ENCODE peak calls at places on chromosomes 7 and 10, in four cellular contexts. One of them, this sample, is unnamed.

GRCh38 chr7:137475966-137476365 is 132.4 kb upstream of the PTN start:
- DNase-seq in cardiac fibroblast: no peak
- DNase-seq in HFF-Myc: no peak
- DNase-seq in neural crest cell: no peak
- DNase-seq in this sample: no peak

GRCh38 chr7:155589001-155589980 is 42.9 kb upstream of the CNPY1 start:
- DNase-seq in cardiac fibroblast: no peak
- DNase-seq in neural crest cell: no peak
- DNase-seq in HFF-Myc: no peak
- DNase-seq in this sample: no peak

GRCh38 chr7:139743967-139744767 is 33.6 kb downstream of the HIPK2 start:
- DNase-seq in HFF-Myc: no peak
- DNase-seq in neural crest cell: no peak
- DNase-seq in cardiac fibroblast: peak
- DNase-seq in this sample: no peak

GRCh38 chr7:81751619-81752317 is 18.1 kb downstream of the HGF start:
- DNase-seq in HFF-Myc: no peak
- DNase-seq in neural crest cell: no peak
- DNase-seq in cardiac fibroblast: no peak
- DNase-seq in this sample: no peak

GRCh38 chr7:129831424-129832058 is 121.2 kb downstream of the UBE2H start:
- DNase-seq in neural crest cell: no peak
- DNase-seq in cardiac fibroblast: peak
- DNase-seq in HFF-Myc: no peak
- DNase-seq in this sample: no peak

GRCh38 chr10:78253072-78253853 is 219.6 kb downstream of the RPS24 start:
- DNase-seq in cardiac fibroblast: no peak
- DNase-seq in neural crest cell: no peak
- DNase-seq in HFF-Myc: no peak
- DNase-seq in this sample: no peak

GRCh38 chr10:117632406-117632805 is 89.9 kb downstream of the EMX2 start:
- DNase-seq in neural crest cell: no peak
- DNase-seq in HFF-Myc: no peak
- DNase-seq in cardiac fibroblast: no peak
- DNase-seq in this sample: no peak

GRCh38 chr7:23471090-23471859 is 984 bp upstream of the IGF2BP3 start:
- DNase-seq in HFF-Myc: no peak
- DNase-seq in cardiac fibroblast: peak
- DNase-seq in neural crest cell: peak
- DNase-seq in this sample: no peak

GRCh38 chr7:292826-293225 is 2.9 kb downstream of the FOXL3 start:
- DNase-seq in neural crest cell: no peak
- DNase-seq in cardiac fibroblast: no peak
- DNase-seq in HFF-Myc: no peak
- DNase-seq in this sample: no peak

GRCh38 chr10:125106586-125106985 is 53.8 kb downstream of the CTBP2 start:
- DNase-seq in HFF-Myc: no peak
- DNase-seq in neural crest cell: no peak
- DNase-seq in cardiac fibroblast: no peak
- DNase-seq in this sample: no peak

GRCh38 chr7:3916146-3916545 is 615.1 kb downstream of the SDK1 start:
- DNase-seq in HFF-Myc: no peak
- DNase-seq in cardiac fibroblast: peak
- DNase-seq in neural crest cell: no peak
- DNase-seq in this sample: no peak

GRCh38 chr7:110595694-110596093 is 495.2 kb upstream of the LRRN3 start:
- DNase-seq in cardiac fibroblast: no peak
- DNase-seq in neural crest cell: no peak
- DNase-seq in HFF-Myc: no peak
- DNase-seq in this sample: no peak

GRCh38 chr10:12675171-12675570 is 325.8 kb downstream of the CAMK1D start:
- DNase-seq in HFF-Myc: no peak
- DNase-seq in cardiac fibroblast: no peak
- DNase-seq in neural crest cell: no peak
- DNase-seq in this sample: no peak

GRCh38 chr7:135653285-135654080 is 8.8 kb upstream of the STMP1 start:
- DNase-seq in cardiac fibroblast: no peak
- DNase-seq in neural crest cell: no peak
- DNase-seq in HFF-Myc: no peak
- DNase-seq in this sample: no peak

GRCh38 chr10:92011560-92012214 is 88.1 kb downstream of the BTAF1 start:
- DNase-seq in HFF-Myc: peak
- DNase-seq in neural crest cell: no peak
- DNase-seq in cardiac fibroblast: peak
- DNase-seq in this sample: no peak

GRCh38 chr10:75417522-75417927 is 13.9 kb upstream of the LRMDA start:
- DNase-seq in cardiac fibroblast: no peak
- DNase-seq in HFF-Myc: no peak
- DNase-seq in neural crest cell: no peak
- DNase-seq in this sample: no peak

GRCh38 chr10:124517466-124517865 is 55.8 kb downstream of the LHPP start:
- DNase-seq in cardiac fibroblast: no peak
- DNase-seq in neural crest cell: no peak
- DNase-seq in HFF-Myc: no peak
- DNase-seq in this sample: no peak

GRCh38 chr10:114634607-114634974 is 23.5 kb downstream of the ABLIM1 start:
- DNase-seq in cardiac fibroblast: peak
- DNase-seq in neural crest cell: no peak
- DNase-seq in HFF-Myc: peak
- DNase-seq in this sample: peak

GRCh38 chr7:132453825-132454224 is 122.4 kb downstream of the PLXNA4 start:
- DNase-seq in HFF-Myc: no peak
- DNase-seq in neural crest cell: no peak
- DNase-seq in cardiac fibroblast: no peak
- DNase-seq in this sample: no peak

GRCh38 chr7:122752583-122752982 is 49.9 kb upstream of the RNF148 start:
- DNase-seq in HFF-Myc: no peak
- DNase-seq in neural crest cell: no peak
- DNase-seq in cardiac fibroblast: no peak
- DNase-seq in this sample: no peak

GRCh38 chr10:93835770-93836169 is 58.0 kb upstream of the SLC35G1 start:
- DNase-seq in HFF-Myc: no peak
- DNase-seq in neural crest cell: no peak
- DNase-seq in cardiac fibroblast: no peak
- DNase-seq in this sample: no peak

GRCh38 chr7:10779465-10780399 is 193.9 kb upstream of the PHF14 start:
- DNase-seq in neural crest cell: no peak
- DNase-seq in cardiac fibroblast: no peak
- DNase-seq in HFF-Myc: no peak
- DNase-seq in this sample: no peak

GRCh38 chr7:136049818-136050461 is 72.8 kb upstream of the MTPN start:
- DNase-seq in cardiac fibroblast: peak
- DNase-seq in neural crest cell: no peak
- DNase-seq in HFF-Myc: no peak
- DNase-seq in this sample: no peak

GRCh38 chr10:114437456-114438292 is 33.4 kb upstream of the AFAP1L2 start:
- DNase-seq in cardiac fibroblast: peak
- DNase-seq in neural crest cell: no peak
- DNase-seq in HFF-Myc: no peak
- DNase-seq in this sample: no peak

GRCh38 chr10:12868229-12868628 is 133.3 kb downstream of the CCDC3 start:
- DNase-seq in neural crest cell: no peak
- DNase-seq in cardiac fibroblast: no peak
- DNase-seq in HFF-Myc: no peak
- DNase-seq in this sample: no peak

GRCh38 chr10:86775056-86775858 is 18.8 kb downstream of the BMPR1A start:
- DNase-seq in neural crest cell: no peak
- DNase-seq in cardiac fibroblast: peak
- DNase-seq in HFF-Myc: no peak
- DNase-seq in this sample: no peak

GRCh38 chr10:124677871-124678565 is 66.2 kb downstream of the FAM53B start:
- DNase-seq in neural crest cell: no peak
- DNase-seq in HFF-Myc: peak
- DNase-seq in cardiac fibroblast: peak
- DNase-seq in this sample: no peak

GRCh38 chr7:133051719-133052118 is 30.2 kb downstream of the CHCHD3 start:
- DNase-seq in cardiac fibroblast: no peak
- DNase-seq in neural crest cell: no peak
- DNase-seq in HFF-Myc: no peak
- DNase-seq in this sample: no peak

GRCh38 chr10:24465124-24465874 is 256.4 kb downstream of the KIAA1217 start:
- DNase-seq in HFF-Myc: peak
- DNase-seq in cardiac fibroblast: peak
- DNase-seq in neural crest cell: no peak
- DNase-seq in this sample: no peak

GRCh38 chr7:140679186-140679585 is 6.4 kb downstream of the ADCK2 start:
- DNase-seq in HFF-Myc: no peak
- DNase-seq in neural crest cell: no peak
- DNase-seq in cardiac fibroblast: no peak
- DNase-seq in this sample: no peak

GRCh38 chr7:128129224-128129864 is 98.1 kb upstream of the LRRC4 start:
- DNase-seq in HFF-Myc: no peak
- DNase-seq in neural crest cell: no peak
- DNase-seq in cardiac fibroblast: no peak
- DNase-seq in this sample: no peak

GRCh38 chr7:134464496-134464895 is 5.6 kb upstream of the AKR1B1 start:
- DNase-seq in neural crest cell: no peak
- DNase-seq in cardiac fibroblast: no peak
- DNase-seq in HFF-Myc: no peak
- DNase-seq in this sample: no peak

DNA sequence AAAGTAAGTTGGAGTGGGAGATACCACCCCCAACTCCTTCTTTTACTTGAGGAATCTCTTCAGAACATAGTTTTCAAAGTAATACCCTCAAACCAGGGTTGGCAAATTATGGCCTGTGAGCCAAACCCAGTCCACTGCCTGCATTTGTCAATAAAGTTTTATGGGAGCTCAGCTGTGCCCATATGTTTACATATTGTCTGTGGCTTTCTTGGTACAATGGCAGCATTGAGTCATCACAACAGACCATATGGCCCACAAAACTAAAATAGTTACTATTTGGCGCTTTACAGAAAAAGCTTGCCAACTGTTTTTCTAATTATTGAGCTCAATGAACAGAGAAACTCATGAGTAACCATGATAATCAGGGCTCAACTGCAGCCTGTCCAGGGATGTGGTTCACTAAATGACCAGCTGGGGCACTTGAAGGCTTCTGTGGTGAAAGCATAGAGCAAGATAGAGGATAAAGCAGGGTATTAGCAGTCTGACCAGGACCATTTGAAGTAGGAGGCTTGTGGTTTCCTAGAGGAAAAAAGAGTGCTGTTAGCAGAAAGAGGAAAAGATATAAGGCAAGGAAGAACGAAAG is 196.0 kb upstream of the GRB10 start:
- DNase-seq in neural crest cell: no peak
- DNase-seq in HFF-Myc: no peak
- DNase-seq in cardiac fibroblast: peak
- DNase-seq in this sample: no peak
- TF ChIP-seq CTCF in neural crest cell: no peak
- TF ChIP-seq CTCF in HFF-Myc: no peak
- TF ChIP-seq CTCF in cardiac fibroblast: peak
- TF ChIP-seq CTCF in this sample: no peak

GRCh38 chr10:70887804-70888800 is at the start of gene PCBD1:
- DNase-seq in neural crest cell: peak
- DNase-seq in HFF-Myc: no peak
- DNase-seq in cardiac fibroblast: peak
- DNase-seq in this sample: no peak
- TF ChIP-seq CTCF in neural crest cell: no peak
- TF ChIP-seq CTCF in HFF-Myc: no peak
- TF ChIP-seq CTCF in cardiac fibroblast: no peak
- TF ChIP-seq CTCF in this sample: no peak

GRCh38 chr7:41710838-41711237 is 7.9 kb upstream of the INHBA start:
- DNase-seq in HFF-Myc: no peak
- DNase-seq in neural crest cell: no peak
- DNase-seq in cardiac fibroblast: no peak
- DNase-seq in this sample: no peak

GRCh38 chr7:41708621-41709358 is 5.9 kb upstream of the INHBA start:
- DNase-seq in cardiac fibroblast: no peak
- DNase-seq in neural crest cell: no peak
- DNase-seq in HFF-Myc: no peak
- DNase-seq in this sample: no peak

GRCh38 chr7:41715000-41715399 is 12.1 kb upstream of the INHBA start:
- DNase-seq in HFF-Myc: no peak
- DNase-seq in cardiac fibroblast: no peak
- DNase-seq in neural crest cell: no peak
- DNase-seq in this sample: no peak

GRCh38 chr7:41709621-41710020 is 6.7 kb upstream of the INHBA start:
- DNase-seq in neural crest cell: no peak
- DNase-seq in HFF-Myc: no peak
- DNase-seq in cardiac fibroblast: peak
- DNase-seq in this sample: no peak

DNA sequence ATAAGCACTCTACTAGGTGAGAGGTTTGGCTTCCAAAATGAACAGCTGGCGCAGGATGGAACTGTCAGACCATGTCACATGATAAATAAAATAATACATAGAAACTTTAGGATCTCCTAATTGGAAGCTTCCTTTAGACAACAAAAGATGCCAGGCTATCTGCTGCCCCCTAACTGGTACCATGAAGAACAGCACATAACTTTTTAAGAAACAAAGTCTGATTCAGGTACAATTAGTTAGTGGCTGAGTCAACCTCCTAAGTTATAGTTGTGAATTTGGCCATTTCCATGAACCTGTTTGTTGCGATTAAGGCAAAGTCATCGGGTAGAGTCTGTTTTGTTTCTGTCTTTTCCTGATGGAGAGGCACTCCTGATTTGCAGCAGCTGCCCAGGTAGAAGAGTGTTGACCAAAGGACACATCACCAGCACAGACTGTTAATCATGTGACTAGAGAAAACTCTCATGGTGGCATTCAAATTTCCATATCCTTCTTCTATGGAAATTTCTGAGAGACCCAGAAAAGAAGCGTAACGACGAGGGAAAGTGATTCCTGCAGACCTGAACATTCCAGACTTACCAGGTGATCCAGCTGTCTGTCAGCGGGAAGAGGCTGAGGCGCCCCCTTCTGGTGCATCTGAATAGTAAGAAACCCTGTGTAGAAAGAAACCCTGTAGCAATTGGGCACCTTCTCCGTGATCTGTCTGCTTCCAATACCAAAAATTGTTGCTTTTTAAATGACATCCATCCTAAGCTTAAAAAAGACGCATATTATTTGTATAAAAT is 8.6 kb upstream of the INHBA start:
- DNase-seq in cardiac fibroblast: peak
- DNase-seq in neural crest cell: no peak
- DNase-seq in HFF-Myc: no peak
- DNase-seq in this sample: no peak
- TF ChIP-seq CTCF in cardiac fibroblast: peak
- TF ChIP-seq CTCF in neural crest cell: peak
- TF ChIP-seq CTCF in HFF-Myc: peak
- TF ChIP-seq CTCF in this sample: peak

GRCh38 chr10:8023321-8023720 is 31.2 kb upstream of the GATA3 start:
- DNase-seq in cardiac fibroblast: no peak
- DNase-seq in HFF-Myc: no peak
- DNase-seq in neural crest cell: no peak
- DNase-seq in this sample: no peak

GRCh38 chr10:8023851-8024250 is 30.6 kb upstream of the GATA3 start:
- DNase-seq in cardiac fibroblast: no peak
- DNase-seq in HFF-Myc: no peak
- DNase-seq in neural crest cell: no peak
- DNase-seq in this sample: no peak

GRCh38 chr10:8032558-8032957 is 21.9 kb upstream of the GATA3 start:
- DNase-seq in cardiac fibroblast: no peak
- DNase-seq in HFF-Myc: no peak
- DNase-seq in neural crest cell: no peak
- DNase-seq in this sample: no peak

GRCh38 chr10:8026349-8027259 is 27.9 kb upstream of the GATA3 start:
- DNase-seq in cardiac fibroblast: no peak
- DNase-seq in HFF-Myc: no peak
- DNase-seq in neural crest cell: no peak
- DNase-seq in this sample: no peak
- TF ChIP-seq CTCF in cardiac fibroblast: no peak
- TF ChIP-seq CTCF in HFF-Myc: no peak
- TF ChIP-seq CTCF in neural crest cell: no peak
- TF ChIP-seq CTCF in this sample: no peak

This sample was measured in AG09319.